ENCODE peak calls at places on chromosomes 6 and 20, in eight cellular contexts. One of them, this sample, is unnamed.

GRCh38 chr6:10417681-10418104 is 2.8 kb upstream of the TFAP2A start:
- DNase-seq in A549: no peak
- DNase-seq in pancreas: no peak
- DNase-seq in endothelial cell of umbilical vein: no peak
- DNase-seq in ACHN: no peak
- DNase-seq in stomach: no peak
- DNase-seq in GM10248: no peak
- DNase-seq in kidney epithelial cell: no peak
- DNase-seq in this sample: no peak

GRCh38 chr20:2244993-2245392 is 50.8 kb upstream of the TGM3 start:
- DNase-seq in stomach: no peak
- DNase-seq in endothelial cell of umbilical vein: no peak
- DNase-seq in ACHN: no peak
- DNase-seq in pancreas: no peak
- DNase-seq in A549: no peak
- DNase-seq in kidney epithelial cell: no peak
- DNase-seq in GM10248: no peak
- DNase-seq in this sample: no peak

GRCh38 chr6:36284359-36284758 is 14.5 kb downstream of the PNPLA1 start:
- DNase-seq in kidney epithelial cell: no peak
- DNase-seq in pancreas: no peak
- DNase-seq in stomach: no peak
- DNase-seq in A549: no peak
- DNase-seq in endothelial cell of umbilical vein: no peak
- DNase-seq in GM10248: no peak
- DNase-seq in ACHN: no peak
- DNase-seq in this sample: no peak

GRCh38 chr6:95503568-95503967 is 73.8 kb upstream of the MANEA start:
- DNase-seq in pancreas: no peak
- DNase-seq in kidney epithelial cell: no peak
- DNase-seq in ACHN: no peak
- DNase-seq in GM10248: no peak
- DNase-seq in endothelial cell of umbilical vein: no peak
- DNase-seq in A549: no peak
- DNase-seq in stomach: no peak
- DNase-seq in this sample: no peak

GRCh38 chr20:58546756-58547526 is 31.7 kb upstream of the APCDD1L start:
- DNase-seq in ACHN: no peak
- DNase-seq in kidney epithelial cell: no peak
- DNase-seq in pancreas: no peak
- DNase-seq in GM10248: no peak
- DNase-seq in endothelial cell of umbilical vein: no peak
- DNase-seq in stomach: peak; percentile 13
- DNase-seq in A549: no peak
- DNase-seq in this sample: no peak

GRCh38 chr6:13450628-13451027 is 36.8 kb downstream of the GFOD1 start:
- DNase-seq in GM10248: no peak
- DNase-seq in stomach: no peak
- DNase-seq in A549: no peak
- DNase-seq in ACHN: no peak
- DNase-seq in endothelial cell of umbilical vein: no peak
- DNase-seq in kidney epithelial cell: no peak
- DNase-seq in pancreas: no peak
- DNase-seq in this sample: no peak

GRCh38 chr6:35294308-35294945 is 3.2 kb upstream of the DEF6 start:
- DNase-seq in ACHN: peak; percentile 36
- DNase-seq in A549: peak; percentile 65
- DNase-seq in GM10248: peak; percentile 74
- DNase-seq in stomach: peak; percentile 56
- DNase-seq in pancreas: peak; percentile 55
- DNase-seq in kidney epithelial cell: no peak
- DNase-seq in endothelial cell of umbilical vein: peak; percentile 33
- DNase-seq in this sample: peak; percentile 20

GRCh38 chr6:152981989-152982767 is 663 bp downstream of the FBXO5 start:
- DNase-seq in ACHN: no peak
- DNase-seq in stomach: no peak
- DNase-seq in GM10248: peak; percentile 18
- DNase-seq in A549: no peak
- DNase-seq in pancreas: peak; percentile 37
- DNase-seq in endothelial cell of umbilical vein: no peak
- DNase-seq in kidney epithelial cell: no peak
- DNase-seq in this sample: peak; percentile 13

GRCh38 chr6:132007474-132008190 is 56.5 kb upstream of the CCN2 start:
- DNase-seq in A549: no peak
- DNase-seq in kidney epithelial cell: no peak
- DNase-seq in stomach: no peak
- DNase-seq in pancreas: no peak
- DNase-seq in endothelial cell of umbilical vein: no peak
- DNase-seq in ACHN: no peak
- DNase-seq in GM10248: no peak
- DNase-seq in this sample: no peak

GRCh38 chr20:9458075-9458818 is 56.1 kb upstream of the LAMP5 start:
- DNase-seq in endothelial cell of umbilical vein: no peak
- DNase-seq in pancreas: peak; percentile 25
- DNase-seq in stomach: peak; percentile 27
- DNase-seq in GM10248: no peak
- DNase-seq in A549: peak; percentile 4
- DNase-seq in ACHN: no peak
- DNase-seq in kidney epithelial cell: no peak
- DNase-seq in this sample: no peak

GRCh38 chr6:100353276-100354015 is 111.3 kb downstream of the SIM1 start:
- DNase-seq in pancreas: no peak
- DNase-seq in endothelial cell of umbilical vein: no peak
- DNase-seq in GM10248: no peak
- DNase-seq in A549: no peak
- DNase-seq in ACHN: no peak
- DNase-seq in kidney epithelial cell: no peak
- DNase-seq in stomach: no peak
- DNase-seq in this sample: no peak

GRCh38 chr20:20611165-20611564 is 101.3 kb downstream of the RALGAPA2 start:
- DNase-seq in kidney epithelial cell: no peak
- DNase-seq in stomach: no peak
- DNase-seq in pancreas: no peak
- DNase-seq in endothelial cell of umbilical vein: no peak
- DNase-seq in A549: no peak
- DNase-seq in ACHN: no peak
- DNase-seq in GM10248: no peak
- DNase-seq in this sample: no peak

GRCh38 chr20:18666803-18667460 is 79.1 kb downstream of the DTD1 start:
- DNase-seq in pancreas: no peak
- DNase-seq in GM10248: no peak
- DNase-seq in kidney epithelial cell: no peak
- DNase-seq in A549: no peak
- DNase-seq in stomach: no peak
- DNase-seq in ACHN: no peak
- DNase-seq in endothelial cell of umbilical vein: no peak
- DNase-seq in this sample: no peak

GRCh38 chr20:62285722-62286121 is 17.1 kb upstream of the ADRM1 start:
- DNase-seq in stomach: no peak
- DNase-seq in endothelial cell of umbilical vein: peak; percentile 98
- DNase-seq in GM10248: no peak
- DNase-seq in kidney epithelial cell: no peak
- DNase-seq in pancreas: no peak
- DNase-seq in A549: no peak
- DNase-seq in ACHN: no peak
- DNase-seq in this sample: no peak

GRCh38 chr6:131728296-131728939 is 17.6 kb upstream of the CTAGE9 start:
- DNase-seq in A549: no peak
- DNase-seq in endothelial cell of umbilical vein: no peak
- DNase-seq in GM10248: no peak
- DNase-seq in kidney epithelial cell: no peak
- DNase-seq in stomach: no peak
- DNase-seq in pancreas: no peak
- DNase-seq in ACHN: no peak
- DNase-seq in this sample: no peak

GRCh38 chr20:31602430-31602778 is 2.7 kb upstream of the ID1 start:
- DNase-seq in ACHN: no peak
- DNase-seq in stomach: no peak
- DNase-seq in A549: no peak
- DNase-seq in pancreas: no peak
- DNase-seq in kidney epithelial cell: no peak
- DNase-seq in GM10248: no peak
- DNase-seq in endothelial cell of umbilical vein: no peak
- DNase-seq in this sample: no peak

GRCh38 chr6:106025655-106026054 is 60.5 kb upstream of the PRDM1 start:
- DNase-seq in GM10248: no peak
- DNase-seq in A549: no peak
- DNase-seq in pancreas: no peak
- DNase-seq in endothelial cell of umbilical vein: no peak
- DNase-seq in stomach: no peak
- DNase-seq in kidney epithelial cell: no peak
- DNase-seq in ACHN: no peak
- DNase-seq in this sample: no peak

GRCh38 chr20:43191946-43192847 is 2.5 kb upstream of the PTPRT start:
- DNase-seq in ACHN: peak; percentile 26
- DNase-seq in endothelial cell of umbilical vein: no peak
- DNase-seq in GM10248: peak; percentile 45
- DNase-seq in kidney epithelial cell: no peak
- DNase-seq in stomach: no peak
- DNase-seq in pancreas: peak; percentile 49
- DNase-seq in A549: peak; percentile 31
- DNase-seq in this sample: peak; percentile 24

GRCh38 chr20:32528291-32528891 is 56.7 kb downstream of the NOL4L start:
- DNase-seq in stomach: peak; percentile 65
- DNase-seq in ACHN: no peak
- DNase-seq in GM10248: no peak
- DNase-seq in kidney epithelial cell: no peak
- DNase-seq in A549: no peak
- DNase-seq in endothelial cell of umbilical vein: no peak
- DNase-seq in pancreas: peak; percentile 58
- DNase-seq in this sample: no peak

GRCh38 chr20:25259788-25260254 is 11.9 kb downstream of the PYGB start:
- DNase-seq in stomach: no peak
- DNase-seq in A549: no peak
- DNase-seq in pancreas: no peak
- DNase-seq in ACHN: no peak
- DNase-seq in endothelial cell of umbilical vein: no peak
- DNase-seq in GM10248: no peak
- DNase-seq in kidney epithelial cell: no peak
- DNase-seq in this sample: no peak

GRCh38 chr20:42603655-42604054 is 586.1 kb downstream of the PTPRT start:
- DNase-seq in kidney epithelial cell: no peak
- DNase-seq in ACHN: no peak
- DNase-seq in GM10248: no peak
- DNase-seq in stomach: no peak
- DNase-seq in endothelial cell of umbilical vein: no peak
- DNase-seq in pancreas: no peak
- DNase-seq in A549: no peak
- DNase-seq in this sample: no peak

GRCh38 chr20:63160641-63161175 is 55.2 kb downstream of the YTHDF1 start:
- DNase-seq in pancreas: no peak
- DNase-seq in kidney epithelial cell: no peak
- DNase-seq in stomach: no peak
- DNase-seq in ACHN: no peak
- DNase-seq in GM10248: no peak
- DNase-seq in A549: no peak
- DNase-seq in endothelial cell of umbilical vein: no peak
- DNase-seq in this sample: no peak

GRCh38 chr6:145891126-145891525 is 73.0 kb downstream of the SHPRH start:
- DNase-seq in ACHN: no peak
- DNase-seq in GM10248: no peak
- DNase-seq in kidney epithelial cell: no peak
- DNase-seq in pancreas: no peak
- DNase-seq in endothelial cell of umbilical vein: peak; percentile 24
- DNase-seq in stomach: no peak
- DNase-seq in A549: no peak
- DNase-seq in this sample: no peak

GRCh38 chr6:147738089-147738488 is 229.6 kb downstream of the SAMD5 start:
- DNase-seq in kidney epithelial cell: no peak
- DNase-seq in stomach: no peak
- DNase-seq in endothelial cell of umbilical vein: no peak
- DNase-seq in GM10248: no peak
- DNase-seq in ACHN: no peak
- DNase-seq in pancreas: no peak
- DNase-seq in A549: no peak
- DNase-seq in this sample: no peak

GRCh38 chr20:5919634-5920544 is 30.4 kb downstream of the TRMT6 start:
- DNase-seq in ACHN: no peak
- DNase-seq in A549: no peak
- DNase-seq in GM10248: no peak
- DNase-seq in pancreas: no peak
- DNase-seq in endothelial cell of umbilical vein: no peak
- DNase-seq in stomach: no peak
- DNase-seq in kidney epithelial cell: no peak
- DNase-seq in this sample: no peak

GRCh38 chr20:56171087-56172012 is 77.2 kb upstream of the MC3R start:
- DNase-seq in endothelial cell of umbilical vein: no peak
- DNase-seq in GM10248: no peak
- DNase-seq in stomach: no peak
- DNase-seq in pancreas: peak; percentile 10
- DNase-seq in A549: no peak
- DNase-seq in kidney epithelial cell: no peak
- DNase-seq in ACHN: peak; percentile 8
- DNase-seq in this sample: no peak

GRCh38 chr6:12296255-12296573 is 6.1 kb downstream of the EDN1 start:
- DNase-seq in A549: peak; percentile 67
- DNase-seq in pancreas: no peak
- DNase-seq in ACHN: peak; percentile 57
- DNase-seq in endothelial cell of umbilical vein: peak; percentile 53
- DNase-seq in kidney epithelial cell: no peak
- DNase-seq in stomach: peak; percentile 44
- DNase-seq in GM10248: no peak
- DNase-seq in this sample: no peak

GRCh38 chr6:11586574-11586973 is 49.0 kb downstream of the TMEM170B start:
- DNase-seq in pancreas: no peak
- DNase-seq in endothelial cell of umbilical vein: peak; percentile 70
- DNase-seq in A549: no peak
- DNase-seq in kidney epithelial cell: peak; percentile 61
- DNase-seq in GM10248: no peak
- DNase-seq in ACHN: peak; percentile 41
- DNase-seq in stomach: no peak
- DNase-seq in this sample: no peak

GRCh38 chr20:41587956-41588355 is 30.2 kb downstream of the CHD6 start:
- DNase-seq in pancreas: no peak
- DNase-seq in endothelial cell of umbilical vein: no peak
- DNase-seq in ACHN: no peak
- DNase-seq in stomach: no peak
- DNase-seq in kidney epithelial cell: no peak
- DNase-seq in A549: no peak
- DNase-seq in GM10248: no peak
- DNase-seq in this sample: no peak

This sample was measured in neural crest cell.